ENCODE peak calls at places on chromosomes 7 and 10, in six cellular contexts. V is heart left ventricle, X is IMR-90, F is esophagus squamous epithelium, D is stomach, A is uterus. U is an unnamed sample. For H3K9me3, the result is how much of the 10 kb centered on the place peaks cover.

GRCh38 chr10:114687459-114687858 is 29.4 kb upstream of the ABLIM1 start:
- DNase-seq in V (no peak), X (no peak), F (no peak), D (no peak), A (no peak), U (no peak)

GRCh38 chr10:80405636-80406035 is 2.7 kb upstream of the PRXL2A start:
- DNase-seq in V (no peak), X (peak), F (no peak), D (no peak), A (no peak), U (no peak)

GRCh38 chr10:124459395-124459794 is 2.2 kb upstream of the LHPP start:
- DNase-seq in V (no peak), X (no peak), F (no peak), D (no peak), A (no peak), U (no peak)

GRCh38 chr10:111598433-111599059 is 521.7 kb downstream of the ADRA2A start:
- DNase-seq in V (peak), X (peak), F (no peak), D (peak), A (peak), U (peak)

GRCh38 chr10:8060010-8060703 is 5.7 kb downstream of the GATA3 start:
- DNase-seq in V (no peak), X (peak), F (no peak), D (no peak), A (no peak), U (no peak)

GRCh38 chr7:69429817-69430501 is 168.3 kb upstream of the AUTS2 start:
- DNase-seq in V (peak), X (no peak), F (no peak), D (no peak), A (peak), U (peak)

GRCh38 chr10:33143160-33143728 is 185.2 kb upstream of the ITGB1 start:
- DNase-seq in V (no peak), X (peak), F (no peak), D (no peak), A (no peak), U (no peak)

GRCh38 chr7:112400141-112400540 is 50.1 kb upstream of the IFRD1 start:
- DNase-seq in V (no peak), X (peak), F (no peak), D (no peak), A (no peak), U (no peak)

GRCh38 chr7:110863258-110863657 is 227.7 kb upstream of the LRRN3 start:
- DNase-seq in V (no peak), X (no peak), F (no peak), D (no peak), A (no peak), U (no peak)

GRCh38 chr7:80346704-80347103 is 165.2 kb downstream of the GNAT3 start:
- DNase-seq in V (no peak), X (peak), F (no peak), D (no peak), A (no peak), U (no peak)

GRCh38 chr7:136956671-136957070 is 88.2 kb downstream of the CHRM2 start:
- DNase-seq in V (no peak), X (peak), F (no peak), D (no peak), A (no peak), U (no peak)

GRCh38 chr10:11462071-11462470 is 149.4 kb downstream of the USP6NL start:
- DNase-seq in V (no peak), X (no peak), F (no peak), D (no peak), A (no peak), U (no peak)
- TF ChIP-seq POLR2A in V (no peak), X (no peak), F (no peak), D (no peak), A (no peak), U (no peak)

DNA sequence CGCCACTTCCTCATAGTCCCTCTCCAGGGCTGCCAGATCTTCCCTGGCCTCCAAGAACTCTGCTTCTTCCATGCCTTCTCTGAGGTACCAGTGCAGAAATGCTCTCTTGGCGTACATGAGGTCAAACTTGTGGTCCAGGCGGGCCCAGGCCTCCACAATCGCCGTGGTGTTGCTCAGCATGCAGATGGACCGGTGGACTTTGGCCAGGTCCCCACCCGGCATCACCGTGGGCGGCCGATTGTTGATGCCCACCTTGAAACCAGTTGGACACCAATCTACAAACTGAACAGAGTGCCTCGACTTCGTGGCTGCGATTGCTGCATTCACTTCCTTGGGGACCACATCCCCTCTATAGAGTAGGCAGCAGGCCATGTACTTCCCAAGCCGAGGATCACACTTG is 11.1 kb downstream of the TUBAL3 start:
- DNase-seq in V (no peak), X (no peak), F (no peak), D (no peak), A (no peak), U (no peak)
- H3K9me3 ChIP-seq in V (under half), X (under half), F (under half), D (under half), A (under half), U (under half)

GRCh38 chr10:71254834-71255539 is 42.6 kb downstream of the UNC5B start:
- DNase-seq in V (no peak), X (no peak), F (no peak), D (no peak), A (no peak), U (no peak)
- H3K27ac ChIP-seq in V (no peak), X (no peak), F (peak), D (peak), A (no peak), U (no peak)

GRCh38 chr7:77696643-77697534 is 630 bp downstream of the RSBN1L start:
- DNase-seq in V (peak), X (peak), F (no peak), D (peak), A (peak), U (peak)
- TF ChIP-seq POLR2A in V (no peak), X (no peak), F (no peak), D (no peak), A (no peak), U (no peak)

GRCh38 chr7:159209429-159209828 is 64.8 kb upstream of the VIPR2 start:
- DNase-seq in V (no peak), X (no peak), F (no peak), D (no peak), A (no peak), U (no peak)
- H3K9me3 ChIP-seq in V (under half), X (under half), F (under half), D (under half), A (under half), U (under half)

U was measured in testis.